ENCODE peak calls at places on chromosomes 5 and 9, in nine cellular contexts. N, S, Z, D, B, P, C, O and L are unnamed samples.

GRCh38 chr9:127489471-127490115 is 38.3 kb downstream of the LRSAM1 start:
- DNase-seq in P (no peak), S (no peak), D (no peak), B (no peak), N (no peak), O (no peak), Z (no peak), C (no peak), L (peak; percentile 58)

GRCh38 chr5:82178378-82178777 is 99.8 kb downstream of the RPS23 start:
- DNase-seq in B (no peak), D (no peak), P (no peak), O (no peak), Z (no peak), S (no peak), C (no peak), N (no peak), L (no peak)

GRCh38 chr9:125556046-125556445 is 151.0 kb downstream of the MAPKAP1 start:
- DNase-seq in O (no peak), S (no peak), P (no peak), D (no peak), N (no peak), Z (no peak), B (no peak), C (no peak), L (no peak)

GRCh38 chr5:124963236-124963929 is 216.9 kb upstream of the ZNF608 start:
- DNase-seq in B (peak; percentile 2), N (peak; percentile 62), S (peak; percentile 12), D (no peak), Z (no peak), O (no peak), P (no peak), C (no peak), L (no peak)

GRCh38 chr5:119200795-119201194 is 129.9 kb downstream of the DMXL1 start:
- DNase-seq in D (no peak), S (no peak), C (no peak), Z (no peak), O (no peak), B (no peak), P (no peak), N (no peak), L (no peak)

GRCh38 chr5:98772415-98773213 is 849 bp upstream of the RGMB start:
- DNase-seq in P (peak; percentile 79), B (peak; percentile 82), D (peak; percentile 91), Z (peak; percentile 90), S (peak; percentile 86), O (peak; percentile 8), C (peak; percentile 65), N (peak; percentile 67), L (peak; percentile 47)

GRCh38 chr9:70574222-70574837 is 159.9 kb upstream of the KLF9 start:
- DNase-seq in D (no peak), Z (no peak), B (no peak), N (no peak), O (no peak), P (no peak), C (no peak), S (no peak), L (no peak)

GRCh38 chr5:151454166-151454565 is 6.8 kb downstream of the SLC36A1 start:
- DNase-seq in N (no peak), D (peak; percentile 59), P (no peak), S (no peak), C (no peak), O (no peak), Z (peak; percentile 74), B (no peak), L (no peak)

GRCh38 chr5:132528866-132529634 is 14.3 kb downstream of the IL5 start:
- DNase-seq in C (no peak), O (peak; percentile 6), B (no peak), S (no peak), N (no peak), D (no peak), Z (no peak), P (no peak), L (no peak)

GRCh38 chr5:14655146-14655741 is 9.3 kb upstream of the OTULIN start:
- DNase-seq in S (no peak), N (no peak), D (no peak), C (no peak), P (no peak), Z (no peak), O (no peak), B (no peak), L (no peak)

GRCh38 chr9:14031015-14031414 is 282.9 kb downstream of the NFIB start:
- DNase-seq in Z (no peak), O (no peak), C (peak; percentile 47), B (peak; percentile 1), P (no peak), N (no peak), D (no peak), S (no peak), L (peak; percentile 27)

GRCh38 chr5:79448336-79448735 is 65.6 kb downstream of the HOMER1 start:
- DNase-seq in Z (no peak), C (no peak), S (no peak), P (no peak), N (no peak), B (no peak), O (no peak), D (no peak), L (no peak)

GRCh38 chr5:135127604-135128240 is 93.7 kb upstream of the PITX1 start:
- DNase-seq in S (peak; percentile 84), D (peak; percentile 82), O (no peak), B (no peak), Z (peak; percentile 80), N (no peak), C (no peak), P (no peak), L (no peak)

GRCh38 chr5:135129307-135129706 is 95.3 kb upstream of the PITX1 start:
- DNase-seq in C (no peak), Z (no peak), D (no peak), N (no peak), S (no peak), O (no peak), B (no peak), P (no peak), L (no peak)

GRCh38 chr5:135130526-135131215 is 96.6 kb upstream of the PITX1 start:
- DNase-seq in D (no peak), N (no peak), C (no peak), P (no peak), Z (no peak), S (no peak), O (no peak), B (no peak), L (no peak)

GRCh38 chr5:135126688-135127603 is 92.9 kb upstream of the PITX1 start:
- DNase-seq in Z (no peak), C (no peak), P (no peak), O (no peak), D (peak; percentile 77), S (peak; percentile 66), B (no peak), N (no peak), L (no peak)

DNA sequence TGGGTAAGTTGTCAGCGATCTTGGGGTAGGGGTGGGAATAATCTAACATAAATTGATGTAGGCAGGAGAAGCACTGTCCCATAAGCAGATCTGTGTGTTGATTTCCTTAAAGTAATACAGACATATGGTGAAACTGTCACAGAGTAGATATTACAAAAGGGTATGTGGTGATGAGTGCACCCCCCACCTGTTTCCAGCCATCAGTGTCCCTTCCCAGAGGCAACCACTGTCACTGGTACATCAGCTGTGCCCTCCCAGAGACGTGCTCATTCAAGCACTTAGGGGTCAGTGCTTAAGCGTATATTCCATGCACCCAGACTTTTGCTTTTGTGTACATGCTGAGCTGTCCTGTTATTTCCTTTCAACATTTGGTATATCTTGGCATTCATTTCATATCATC is 94.3 kb upstream of the PITX1 start:
- DNase-seq in S (no peak), C (no peak), D (no peak), B (no peak), P (no peak), Z (no peak), O (no peak), N (no peak), L (no peak)
- H3K4me1 ChIP-seq in S (peaks cover 24% of the 10 kb centered on the region), C (no peaks in the 10 kb centered on the region), D (no peaks in the 10 kb centered on the region), B (no peaks in the 10 kb centered on the region), P (no peaks in the 10 kb centered on the region), Z (no peaks in the 10 kb centered on the region), O (no peaks in the 10 kb centered on the region), N (no peaks in the 10 kb centered on the region), L (no peaks in the 10 kb centered on the region)

DNA sequence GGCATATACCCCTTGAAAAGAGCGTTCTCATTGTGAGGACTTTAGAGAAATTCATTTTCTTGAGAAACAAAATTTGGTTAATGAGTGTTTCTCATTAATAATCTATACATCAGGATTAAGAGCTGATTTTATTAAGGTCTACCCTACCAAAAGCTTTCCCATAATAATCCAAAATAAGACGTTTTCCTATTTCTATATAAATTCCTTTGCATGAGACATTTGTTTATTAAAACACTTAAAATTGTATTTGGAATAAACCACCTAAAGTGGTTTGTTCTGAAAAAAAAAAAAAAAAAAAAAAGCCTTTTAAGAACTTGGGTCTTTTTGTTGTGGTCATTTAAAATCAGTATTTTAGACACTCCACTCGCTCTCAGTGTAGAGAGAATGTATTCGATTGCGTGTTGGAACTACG is 695 bp upstream of the TMOD1 start:
- DNase-seq in O (no peak), P (no peak), B (no peak), Z (no peak), D (no peak), C (no peak), N (no peak), S (no peak), L (no peak)
- H3K4me3 ChIP-seq in O (no peak overlapping the region), P (no peak overlapping the region), B (peak overlapping the region; percentile 95), Z (peak overlapping the region; percentile 66), D (peak overlapping the region; percentile 67), C (peak overlapping the region; percentile 45), N (peak overlapping the region; percentile 81), S (peak overlapping the region; percentile 85), L (peak overlapping the region; percentile 39)

GRCh38 chr9:124350485-124351263 is 64.6 kb downstream of the PSMB7 start:
- DNase-seq in S (no peak), P (no peak), N (no peak), O (no peak), Z (peak; percentile 48), D (no peak), C (no peak), B (no peak), L (no peak)
- H3K27ac ChIP-seq in S (no peak overlapping the region), P (no peak overlapping the region), N (no peak overlapping the region), O (no peak overlapping the region), Z (no peak overlapping the region), D (no peak overlapping the region), C (no peak overlapping the region), B (no peak overlapping the region), L (no peak overlapping the region)

GRCh38 chr5:62649476-62650113 is 71.0 kb downstream of the LRRC70 start:
- DNase-seq in O (no peak), Z (no peak), N (no peak), C (no peak), D (no peak), S (no peak), B (peak; percentile 23), P (no peak), L (no peak)
- H3K4me1 ChIP-seq in O (no peaks in the 10 kb centered on the region), Z (no peaks in the 10 kb centered on the region), N (no peaks in the 10 kb centered on the region), C (peaks cover 7% of the 10 kb centered on the region), D (no peaks in the 10 kb centered on the region), S (no peaks in the 10 kb centered on the region), B (no peaks in the 10 kb centered on the region), P (no peaks in the 10 kb centered on the region), L (peaks cover 6% of the 10 kb centered on the region)

GRCh38 chr5:33936004-33936380 is 194 bp upstream of the RXFP3 start:
- DNase-seq in S (peak; percentile 20), C (peak; percentile 48), P (peak; percentile 46), B (peak; percentile 82), Z (no peak), O (peak; percentile 33), D (peak; percentile 31), N (no peak), L (no peak)
- H3K4me3 ChIP-seq in S (no peak overlapping the region), C (peak overlapping the region; percentile 23), P (no peak overlapping the region), B (peak overlapping the region; percentile 30), Z (peak overlapping the region; percentile 20), O (no peak overlapping the region), D (no peak overlapping the region), N (peak overlapping the region; percentile 64), L (peak overlapping the region; percentile 22)